ENCODE peak calls at places on chromosome 22, in seven cellular contexts. One of them, this sample, is unnamed. For H3K36me3, the result is how much of the 10 kb centered on the place peaks cover.

GRCh38 chr22:48088926-48089536 is 1326.6 kb downstream of the TBC1D22A start:
- DNase-seq in CD8-positive, alpha-beta T cell: no peak
- DNase-seq in transverse colon: no peak
- DNase-seq in brain microvascular endothelial cell: no peak
- DNase-seq in kidney: no peak
- DNase-seq in sigmoid colon: peak
- DNase-seq in spleen: no peak
- DNase-seq in this sample: no peak

GRCh38 chr22:37726240-37726887 is 29.5 kb downstream of the TRIOBP start:
- DNase-seq in CD8-positive, alpha-beta T cell: no peak
- DNase-seq in transverse colon: no peak
- DNase-seq in brain microvascular endothelial cell: peak
- DNase-seq in kidney: no peak
- DNase-seq in sigmoid colon: no peak
- DNase-seq in spleen: no peak
- DNase-seq in this sample: no peak

GRCh38 chr22:35477911-35478582 is 62.6 kb upstream of the RASD2 start:
- DNase-seq in CD8-positive, alpha-beta T cell: no peak
- DNase-seq in transverse colon: peak
- DNase-seq in brain microvascular endothelial cell: peak
- DNase-seq in kidney: peak
- DNase-seq in sigmoid colon: peak
- DNase-seq in spleen: no peak
- DNase-seq in this sample: peak

GRCh38 chr22:29555065-29555644 is 1.6 kb upstream of the THOC5 start:
- DNase-seq in CD8-positive, alpha-beta T cell: no peak
- DNase-seq in transverse colon: peak
- DNase-seq in brain microvascular endothelial cell: no peak
- DNase-seq in kidney: no peak
- DNase-seq in sigmoid colon: no peak
- DNase-seq in spleen: no peak
- DNase-seq in this sample: peak

GRCh38 chr22:48261706-48262105 is 1499.3 kb downstream of the TBC1D22A start:
- DNase-seq in CD8-positive, alpha-beta T cell: no peak
- DNase-seq in transverse colon: no peak
- DNase-seq in brain microvascular endothelial cell: no peak
- DNase-seq in kidney: no peak
- DNase-seq in sigmoid colon: no peak
- DNase-seq in spleen: peak
- DNase-seq in this sample: no peak

GRCh38 chr22:21621891-21622623 is 7.8 kb downstream of the YDJC start:
- DNase-seq in CD8-positive, alpha-beta T cell: no peak
- DNase-seq in transverse colon: no peak
- DNase-seq in brain microvascular endothelial cell: no peak
- DNase-seq in kidney: no peak
- DNase-seq in sigmoid colon: no peak
- DNase-seq in spleen: no peak
- DNase-seq in this sample: no peak

GRCh38 chr22:37196539-37197450 is 8.7 kb upstream of the C1QTNF6 start:
- DNase-seq in CD8-positive, alpha-beta T cell: no peak
- DNase-seq in transverse colon: peak
- DNase-seq in brain microvascular endothelial cell: no peak
- DNase-seq in kidney: peak
- DNase-seq in sigmoid colon: peak
- DNase-seq in spleen: peak
- DNase-seq in this sample: peak

GRCh38 chr22:43976861-43977795 is 21.9 kb downstream of the SAMM50 start:
- DNase-seq in CD8-positive, alpha-beta T cell: no peak
- DNase-seq in transverse colon: no peak
- DNase-seq in brain microvascular endothelial cell: no peak
- DNase-seq in kidney: no peak
- DNase-seq in sigmoid colon: peak
- DNase-seq in spleen: peak
- DNase-seq in this sample: no peak

GRCh38 chr22:36052505-36052941 is 23.9 kb upstream of the RBFOX2 start:
- DNase-seq in CD8-positive, alpha-beta T cell: no peak
- DNase-seq in transverse colon: no peak
- DNase-seq in brain microvascular endothelial cell: peak
- DNase-seq in kidney: no peak
- DNase-seq in sigmoid colon: no peak
- DNase-seq in spleen: no peak
- DNase-seq in this sample: no peak

GRCh38 chr22:45007946-45008852 is 1.6 kb downstream of the PHF21B start:
- DNase-seq in CD8-positive, alpha-beta T cell: no peak
- DNase-seq in transverse colon: no peak
- DNase-seq in brain microvascular endothelial cell: no peak
- DNase-seq in kidney: peak
- DNase-seq in sigmoid colon: no peak
- DNase-seq in spleen: no peak
- DNase-seq in this sample: peak

GRCh38 chr22:40681451-40681850 is 2.2 kb downstream of the MCHR1 start:
- DNase-seq in CD8-positive, alpha-beta T cell: no peak
- DNase-seq in transverse colon: no peak
- DNase-seq in brain microvascular endothelial cell: no peak
- DNase-seq in kidney: no peak
- DNase-seq in sigmoid colon: no peak
- DNase-seq in spleen: no peak
- DNase-seq in this sample: no peak

GRCh38 chr22:26835929-26836528 is 178.6 kb downstream of the MIAT start:
- DNase-seq in CD8-positive, alpha-beta T cell: peak
- DNase-seq in transverse colon: peak
- DNase-seq in brain microvascular endothelial cell: peak
- DNase-seq in kidney: no peak
- DNase-seq in sigmoid colon: no peak
- DNase-seq in spleen: no peak
- DNase-seq in this sample: peak

GRCh38 chr22:24008381-24009226 is 2.5 kb upstream of the CABIN1 start:
- DNase-seq in CD8-positive, alpha-beta T cell: no peak
- DNase-seq in transverse colon: no peak
- DNase-seq in brain microvascular endothelial cell: no peak
- DNase-seq in kidney: no peak
- DNase-seq in sigmoid colon: no peak
- DNase-seq in spleen: no peak
- DNase-seq in this sample: no peak

GRCh38 chr22:24008022-24008283 is 2.7 kb upstream of the GSTT4 start:
- DNase-seq in CD8-positive, alpha-beta T cell: no peak
- DNase-seq in transverse colon: no peak
- DNase-seq in brain microvascular endothelial cell: no peak
- DNase-seq in kidney: no peak
- DNase-seq in sigmoid colon: peak
- DNase-seq in spleen: no peak
- DNase-seq in this sample: no peak

GRCh38 chr22:24009227-24010017 is 1.7 kb upstream of the CABIN1 start:
- DNase-seq in CD8-positive, alpha-beta T cell: no peak
- DNase-seq in transverse colon: no peak
- DNase-seq in brain microvascular endothelial cell: no peak
- DNase-seq in kidney: no peak
- DNase-seq in sigmoid colon: no peak
- DNase-seq in spleen: no peak
- DNase-seq in this sample: no peak

GRCh38 chr22:24011735-24012068 is 598 bp downstream of the CABIN1 start:
- DNase-seq in CD8-positive, alpha-beta T cell: no peak
- DNase-seq in transverse colon: no peak
- DNase-seq in brain microvascular endothelial cell: no peak
- DNase-seq in kidney: no peak
- DNase-seq in sigmoid colon: no peak
- DNase-seq in spleen: no peak
- DNase-seq in this sample: peak

DNA sequence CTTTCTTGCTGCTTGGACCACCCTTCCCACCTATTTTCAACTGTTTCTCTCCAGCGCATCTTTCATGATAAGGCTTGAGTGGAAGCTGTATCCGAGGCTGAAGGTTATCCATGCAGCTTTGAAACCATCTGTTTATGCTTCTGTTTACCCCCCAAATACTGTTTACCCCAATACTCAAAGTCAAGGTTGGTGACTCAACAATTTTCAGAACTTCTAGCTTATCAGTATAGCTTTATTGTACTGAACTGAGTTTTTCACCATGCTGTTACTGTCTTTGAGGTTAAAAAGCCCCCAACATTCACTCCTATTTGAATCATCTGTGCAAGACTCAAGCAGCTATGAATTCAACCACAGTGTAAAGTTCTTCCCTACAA is 1.1 kb upstream of the CABIN1 start:
- DNase-seq in CD8-positive, alpha-beta T cell: no peak
- DNase-seq in transverse colon: no peak
- DNase-seq in brain microvascular endothelial cell: no peak
- DNase-seq in kidney: no peak
- DNase-seq in sigmoid colon: no peak
- DNase-seq in spleen: no peak
- DNase-seq in this sample: no peak
- H3K4me3 ChIP-seq in CD8-positive, alpha-beta T cell: no peak
- H3K4me3 ChIP-seq in transverse colon: no peak
- H3K4me3 ChIP-seq in brain microvascular endothelial cell: no peak
- H3K4me3 ChIP-seq in kidney: no peak
- H3K4me3 ChIP-seq in sigmoid colon: no peak
- H3K4me3 ChIP-seq in spleen: no peak
- H3K4me3 ChIP-seq in this sample: no peak

GRCh38 chr22:46667245-46667623 is 47.0 kb downstream of the GRAMD4 start:
- DNase-seq in CD8-positive, alpha-beta T cell: no peak
- DNase-seq in transverse colon: no peak
- DNase-seq in brain microvascular endothelial cell: no peak
- DNase-seq in kidney: peak
- DNase-seq in sigmoid colon: no peak
- DNase-seq in spleen: no peak
- DNase-seq in this sample: no peak
- H3K36me3 ChIP-seq in CD8-positive, alpha-beta T cell: under half
- H3K36me3 ChIP-seq in transverse colon: under half
- H3K36me3 ChIP-seq in brain microvascular endothelial cell: under half
- H3K36me3 ChIP-seq in kidney: under half
- H3K36me3 ChIP-seq in sigmoid colon: under half
- H3K36me3 ChIP-seq in spleen: half or more
- H3K36me3 ChIP-seq in this sample: under half

DNA sequence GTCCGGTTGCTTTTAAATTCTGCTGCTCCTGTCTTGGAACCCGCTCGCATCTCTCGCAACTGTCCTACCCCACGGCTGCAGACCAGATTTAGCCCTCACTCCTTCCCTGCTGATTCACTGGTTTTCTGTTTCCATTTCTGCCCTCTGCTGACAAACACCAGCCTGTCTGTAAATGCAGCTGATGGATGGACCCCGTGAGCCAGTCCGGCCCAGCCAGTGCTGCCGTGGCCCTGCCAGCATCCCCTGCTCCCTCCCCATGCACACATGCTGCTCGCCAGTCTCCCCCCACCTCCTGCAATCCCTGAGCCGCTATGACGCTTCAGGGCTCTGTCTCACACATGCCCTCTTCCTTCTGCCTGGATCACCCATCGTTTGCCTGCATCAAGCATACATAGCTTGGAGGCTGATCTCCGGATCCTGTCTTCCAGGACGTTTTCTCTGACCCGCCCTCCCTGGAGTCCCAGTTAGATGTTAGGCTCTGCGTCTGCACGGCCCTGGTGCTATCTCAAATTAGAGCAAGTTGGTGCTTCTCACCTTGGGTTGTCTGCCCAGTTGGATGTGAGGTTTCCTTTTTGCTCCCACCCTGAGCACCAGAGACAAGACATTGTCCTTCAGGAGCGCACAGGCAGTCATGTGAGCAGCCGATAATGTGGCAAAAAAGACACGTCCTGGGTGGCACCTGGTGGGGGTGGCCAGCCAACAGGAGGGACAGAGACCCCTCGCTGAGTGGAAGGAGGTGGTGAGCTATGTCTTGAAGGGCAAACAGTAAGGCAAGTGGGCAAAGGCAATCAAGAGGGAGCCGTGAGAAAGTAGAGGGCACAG is 4.3 kb upstream of the ACR start:
- DNase-seq in CD8-positive, alpha-beta T cell: no peak
- DNase-seq in transverse colon: peak
- DNase-seq in brain microvascular endothelial cell: no peak
- DNase-seq in kidney: peak
- DNase-seq in sigmoid colon: peak
- DNase-seq in spleen: peak
- DNase-seq in this sample: no peak
- H3K4me3 ChIP-seq in CD8-positive, alpha-beta T cell: no peak
- H3K4me3 ChIP-seq in transverse colon: no peak
- H3K4me3 ChIP-seq in brain microvascular endothelial cell: no peak
- H3K4me3 ChIP-seq in kidney: no peak
- H3K4me3 ChIP-seq in sigmoid colon: no peak
- H3K4me3 ChIP-seq in spleen: no peak
- H3K4me3 ChIP-seq in this sample: no peak

GRCh38 chr22:31277741-31278642 is 14.3 kb downstream of the PIK3IP1 start:
- DNase-seq in CD8-positive, alpha-beta T cell: no peak
- DNase-seq in transverse colon: no peak
- DNase-seq in brain microvascular endothelial cell: no peak
- DNase-seq in kidney: no peak
- DNase-seq in sigmoid colon: peak
- DNase-seq in spleen: no peak
- DNase-seq in this sample: no peak
- H3K36me3 ChIP-seq in CD8-positive, alpha-beta T cell: under half
- H3K36me3 ChIP-seq in transverse colon: under half
- H3K36me3 ChIP-seq in brain microvascular endothelial cell: under half
- H3K36me3 ChIP-seq in kidney: under half
- H3K36me3 ChIP-seq in sigmoid colon: under half
- H3K36me3 ChIP-seq in spleen: half or more
- H3K36me3 ChIP-seq in this sample: half or more

DNA sequence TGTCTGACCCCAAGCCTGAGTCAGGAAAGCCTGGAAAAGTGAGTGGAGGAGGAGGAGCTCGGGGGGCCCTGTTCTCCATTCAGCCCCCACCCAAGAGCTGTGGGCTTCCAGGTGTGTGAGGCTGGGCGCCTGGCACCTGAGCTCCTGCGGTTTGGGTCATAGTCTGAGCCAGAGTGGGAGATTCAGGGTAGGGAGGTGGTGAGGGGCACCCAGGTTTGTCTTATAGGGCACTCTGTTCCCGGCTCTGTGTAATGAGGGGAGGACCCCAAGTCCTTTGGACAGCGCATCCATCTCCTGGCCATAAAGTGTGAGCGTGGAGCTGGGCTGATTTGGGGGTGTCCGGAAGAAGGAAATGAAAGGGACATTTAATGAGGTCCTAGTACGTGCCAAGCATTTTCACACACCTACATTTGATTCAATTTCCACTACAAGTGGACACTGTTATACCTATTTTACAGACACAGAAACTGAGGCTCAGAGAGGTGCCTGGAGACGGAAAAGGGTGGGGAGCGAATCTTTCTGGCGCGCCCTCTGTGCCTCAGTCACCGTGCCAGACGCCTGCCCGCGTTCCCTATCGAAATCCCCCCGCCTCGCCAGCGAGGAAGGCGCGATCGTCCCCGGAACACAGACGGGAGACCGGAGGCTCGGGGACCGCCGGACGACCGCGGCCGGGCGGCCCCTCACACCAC is 1.2 kb downstream of the NPTXR start:
- DNase-seq in CD8-positive, alpha-beta T cell: no peak
- DNase-seq in transverse colon: no peak
- DNase-seq in brain microvascular endothelial cell: no peak
- DNase-seq in kidney: no peak
- DNase-seq in sigmoid colon: no peak
- DNase-seq in spleen: no peak
- DNase-seq in this sample: no peak
- H3K4me3 ChIP-seq in CD8-positive, alpha-beta T cell: peak
- H3K4me3 ChIP-seq in transverse colon: peak
- H3K4me3 ChIP-seq in brain microvascular endothelial cell: peak
- H3K4me3 ChIP-seq in kidney: no peak
- H3K4me3 ChIP-seq in sigmoid colon: peak
- H3K4me3 ChIP-seq in spleen: peak
- H3K4me3 ChIP-seq in this sample: peak

DNA sequence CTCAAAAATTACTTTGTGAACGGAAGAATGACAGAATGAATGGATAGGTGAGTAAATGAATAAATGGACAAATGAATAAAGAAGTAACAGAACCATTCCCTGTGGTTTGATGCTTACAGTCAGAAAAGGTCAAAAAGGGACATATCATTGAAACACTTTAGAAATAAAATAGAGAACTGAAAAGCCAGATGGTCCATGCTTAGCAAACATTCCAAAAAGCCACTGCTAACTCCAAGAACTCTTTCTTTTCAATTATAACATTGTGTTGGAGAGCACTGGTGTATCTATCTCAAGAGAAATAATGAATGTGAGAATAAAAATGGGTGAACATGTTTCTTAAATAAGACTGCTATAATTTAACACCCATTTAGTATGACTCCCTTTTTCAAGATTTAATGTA is 224.2 kb upstream of the PITPNB start:
- DNase-seq in CD8-positive, alpha-beta T cell: no peak
- DNase-seq in transverse colon: no peak
- DNase-seq in brain microvascular endothelial cell: no peak
- DNase-seq in kidney: no peak
- DNase-seq in sigmoid colon: no peak
- DNase-seq in spleen: no peak
- DNase-seq in this sample: no peak
- H3K36me3 ChIP-seq in CD8-positive, alpha-beta T cell: under half
- H3K36me3 ChIP-seq in transverse colon: under half
- H3K36me3 ChIP-seq in brain microvascular endothelial cell: under half
- H3K36me3 ChIP-seq in kidney: under half
- H3K36me3 ChIP-seq in sigmoid colon: under half
- H3K36me3 ChIP-seq in spleen: under half
- H3K36me3 ChIP-seq in this sample: under half

This sample was measured in thyroid gland.